ENCODE peak calls at places on chromosomes 3 and 15, in nine cellular contexts. One of them, this sample, is unnamed.

GRCh38 chr15:26128611-26129140 is 265.5 kb upstream of the ATP10A start:
- DNase-seq in stimulated activated effector memory CD8-positive, alpha-beta T cell treated with anti-CD3 and anti-CD28 coated beads, Interleukin-12 subunit alpha, Interleukin-12 subunit beta, amount 100 ng/mL, for 72 hours: no peak
- DNase-seq in H54: no peak
- DNase-seq in astrocyte of the spinal cord: no peak
- DNase-seq in mucosa of descending colon: no peak
- DNase-seq in NCI-H1092 treated with DMSO at 0.1 percent for 48 hours: no peak
- DNase-seq in cerebellar cortex: no peak
- DNase-seq in left ventricle myocardium inferior: no peak
- DNase-seq in body of pancreas: peak
- DNase-seq in this sample: no peak

GRCh38 chr3:50190921-50191660 is at the start of gene GNAT1:
- DNase-seq in stimulated activated effector memory CD8-positive, alpha-beta T cell treated with anti-CD3 and anti-CD28 coated beads, Interleukin-12 subunit alpha, Interleukin-12 subunit beta, amount 100 ng/mL, for 72 hours: no peak
- DNase-seq in H54: no peak
- DNase-seq in astrocyte of the spinal cord: no peak
- DNase-seq in mucosa of descending colon: no peak
- DNase-seq in NCI-H1092 treated with DMSO at 0.1 percent for 48 hours: no peak
- DNase-seq in cerebellar cortex: no peak
- DNase-seq in left ventricle myocardium inferior: no peak
- DNase-seq in body of pancreas: no peak
- DNase-seq in this sample: no peak

GRCh38 chr15:59166156-59166555 is 40.5 kb upstream of the LDHAL6B start:
- DNase-seq in stimulated activated effector memory CD8-positive, alpha-beta T cell treated with anti-CD3 and anti-CD28 coated beads, Interleukin-12 subunit alpha, Interleukin-12 subunit beta, amount 100 ng/mL, for 72 hours: no peak
- DNase-seq in H54: no peak
- DNase-seq in astrocyte of the spinal cord: no peak
- DNase-seq in mucosa of descending colon: no peak
- DNase-seq in NCI-H1092 treated with DMSO at 0.1 percent for 48 hours: no peak
- DNase-seq in cerebellar cortex: no peak
- DNase-seq in left ventricle myocardium inferior: no peak
- DNase-seq in body of pancreas: no peak
- DNase-seq in this sample: no peak

GRCh38 chr3:104886220-104886995 is 480.3 kb upstream of the ALCAM start:
- DNase-seq in stimulated activated effector memory CD8-positive, alpha-beta T cell treated with anti-CD3 and anti-CD28 coated beads, Interleukin-12 subunit alpha, Interleukin-12 subunit beta, amount 100 ng/mL, for 72 hours: no peak
- DNase-seq in H54: no peak
- DNase-seq in astrocyte of the spinal cord: peak
- DNase-seq in mucosa of descending colon: no peak
- DNase-seq in NCI-H1092 treated with DMSO at 0.1 percent for 48 hours: no peak
- DNase-seq in cerebellar cortex: no peak
- DNase-seq in left ventricle myocardium inferior: no peak
- DNase-seq in body of pancreas: no peak
- DNase-seq in this sample: no peak

GRCh38 chr3:144820726-144821125 is 849.1 kb downstream of the DIPK2A start:
- DNase-seq in stimulated activated effector memory CD8-positive, alpha-beta T cell treated with anti-CD3 and anti-CD28 coated beads, Interleukin-12 subunit alpha, Interleukin-12 subunit beta, amount 100 ng/mL, for 72 hours: no peak
- DNase-seq in H54: no peak
- DNase-seq in astrocyte of the spinal cord: no peak
- DNase-seq in mucosa of descending colon: no peak
- DNase-seq in NCI-H1092 treated with DMSO at 0.1 percent for 48 hours: no peak
- DNase-seq in cerebellar cortex: no peak
- DNase-seq in left ventricle myocardium inferior: no peak
- DNase-seq in body of pancreas: no peak
- DNase-seq in this sample: no peak

GRCh38 chr3:126390751-126391150 is 4.0 kb upstream of the CFAP100 start:
- DNase-seq in stimulated activated effector memory CD8-positive, alpha-beta T cell treated with anti-CD3 and anti-CD28 coated beads, Interleukin-12 subunit alpha, Interleukin-12 subunit beta, amount 100 ng/mL, for 72 hours: no peak
- DNase-seq in H54: no peak
- DNase-seq in astrocyte of the spinal cord: no peak
- DNase-seq in mucosa of descending colon: no peak
- DNase-seq in NCI-H1092 treated with DMSO at 0.1 percent for 48 hours: no peak
- DNase-seq in cerebellar cortex: no peak
- DNase-seq in left ventricle myocardium inferior: no peak
- DNase-seq in body of pancreas: no peak
- DNase-seq in this sample: no peak

GRCh38 chr3:55091381-55092225 is 163.7 kb upstream of the LRTM1 start:
- DNase-seq in stimulated activated effector memory CD8-positive, alpha-beta T cell treated with anti-CD3 and anti-CD28 coated beads, Interleukin-12 subunit alpha, Interleukin-12 subunit beta, amount 100 ng/mL, for 72 hours: no peak
- DNase-seq in H54: no peak
- DNase-seq in astrocyte of the spinal cord: peak
- DNase-seq in mucosa of descending colon: no peak
- DNase-seq in NCI-H1092 treated with DMSO at 0.1 percent for 48 hours: no peak
- DNase-seq in cerebellar cortex: peak
- DNase-seq in left ventricle myocardium inferior: no peak
- DNase-seq in body of pancreas: no peak
- DNase-seq in this sample: no peak

GRCh38 chr15:60301024-60301423 is 96.8 kb downstream of the ANXA2 start:
- DNase-seq in stimulated activated effector memory CD8-positive, alpha-beta T cell treated with anti-CD3 and anti-CD28 coated beads, Interleukin-12 subunit alpha, Interleukin-12 subunit beta, amount 100 ng/mL, for 72 hours: no peak
- DNase-seq in H54: no peak
- DNase-seq in astrocyte of the spinal cord: no peak
- DNase-seq in mucosa of descending colon: no peak
- DNase-seq in NCI-H1092 treated with DMSO at 0.1 percent for 48 hours: no peak
- DNase-seq in cerebellar cortex: no peak
- DNase-seq in left ventricle myocardium inferior: no peak
- DNase-seq in body of pancreas: no peak
- DNase-seq in this sample: no peak

GRCh38 chr15:50685976-50686467 is 575 bp downstream of the TRPM7 start:
- DNase-seq in stimulated activated effector memory CD8-positive, alpha-beta T cell treated with anti-CD3 and anti-CD28 coated beads, Interleukin-12 subunit alpha, Interleukin-12 subunit beta, amount 100 ng/mL, for 72 hours: no peak
- DNase-seq in H54: peak
- DNase-seq in astrocyte of the spinal cord: peak
- DNase-seq in mucosa of descending colon: peak
- DNase-seq in NCI-H1092 treated with DMSO at 0.1 percent for 48 hours: peak
- DNase-seq in cerebellar cortex: peak
- DNase-seq in left ventricle myocardium inferior: peak
- DNase-seq in body of pancreas: peak
- DNase-seq in this sample: peak

GRCh38 chr3:154992655-154993054 is 87.5 kb upstream of the MME start:
- DNase-seq in stimulated activated effector memory CD8-positive, alpha-beta T cell treated with anti-CD3 and anti-CD28 coated beads, Interleukin-12 subunit alpha, Interleukin-12 subunit beta, amount 100 ng/mL, for 72 hours: no peak
- DNase-seq in H54: no peak
- DNase-seq in astrocyte of the spinal cord: no peak
- DNase-seq in mucosa of descending colon: no peak
- DNase-seq in NCI-H1092 treated with DMSO at 0.1 percent for 48 hours: no peak
- DNase-seq in cerebellar cortex: no peak
- DNase-seq in left ventricle myocardium inferior: no peak
- DNase-seq in body of pancreas: no peak
- DNase-seq in this sample: no peak

GRCh38 chr3:88180398-88180999 is 30.7 kb downstream of the C3orf38 start:
- DNase-seq in stimulated activated effector memory CD8-positive, alpha-beta T cell treated with anti-CD3 and anti-CD28 coated beads, Interleukin-12 subunit alpha, Interleukin-12 subunit beta, amount 100 ng/mL, for 72 hours: no peak
- DNase-seq in H54: no peak
- DNase-seq in astrocyte of the spinal cord: peak
- DNase-seq in mucosa of descending colon: no peak
- DNase-seq in NCI-H1092 treated with DMSO at 0.1 percent for 48 hours: peak
- DNase-seq in cerebellar cortex: peak
- DNase-seq in left ventricle myocardium inferior: no peak
- DNase-seq in body of pancreas: no peak
- DNase-seq in this sample: no peak

GRCh38 chr3:108835101-108835500 is 12.5 kb downstream of the TRAT1 start:
- DNase-seq in stimulated activated effector memory CD8-positive, alpha-beta T cell treated with anti-CD3 and anti-CD28 coated beads, Interleukin-12 subunit alpha, Interleukin-12 subunit beta, amount 100 ng/mL, for 72 hours: no peak
- DNase-seq in H54: no peak
- DNase-seq in astrocyte of the spinal cord: no peak
- DNase-seq in mucosa of descending colon: no peak
- DNase-seq in NCI-H1092 treated with DMSO at 0.1 percent for 48 hours: no peak
- DNase-seq in cerebellar cortex: no peak
- DNase-seq in left ventricle myocardium inferior: no peak
- DNase-seq in body of pancreas: no peak
- DNase-seq in this sample: no peak

GRCh38 chr15:82540984-82541431 is 751 bp upstream of the RPS17 start:
- DNase-seq in stimulated activated effector memory CD8-positive, alpha-beta T cell treated with anti-CD3 and anti-CD28 coated beads, Interleukin-12 subunit alpha, Interleukin-12 subunit beta, amount 100 ng/mL, for 72 hours: no peak
- DNase-seq in H54: no peak
- DNase-seq in astrocyte of the spinal cord: no peak
- DNase-seq in mucosa of descending colon: peak
- DNase-seq in NCI-H1092 treated with DMSO at 0.1 percent for 48 hours: no peak
- DNase-seq in cerebellar cortex: peak
- DNase-seq in left ventricle myocardium inferior: no peak
- DNase-seq in body of pancreas: no peak
- DNase-seq in this sample: no peak

This sample was measured in left cardiac atrium.